ENCODE peak calls at places on chromosomes 16 and 17, in seven cellular contexts. W is hepatocyte, N is Karpas-422, Z is AG09309, A is aorta, M is PC-3, P is AG10803. L is an unnamed sample.

GRCh38 chr16:88753191-88753590 is 31.8 kb downstream of the PIEZO1 start:
- DNase-seq in W (no peak), N (no peak), Z (no peak), A (no peak), M (no peak), P (no peak), L (no peak)

GRCh38 chr17:7687072-7687907 is at the start of gene TP53:
- DNase-seq in W (peak), N (peak), Z (peak), A (peak), M (peak), P (peak), L (peak)

GRCh38 chr17:45135978-45136791 is 698 bp downstream of the ACBD4 start:
- DNase-seq in W (no peak), N (no peak), Z (no peak), A (peak), M (no peak), P (no peak), L (no peak)

GRCh38 chr17:1399366-1399678 is 700 bp downstream of the YWHAE start:
- DNase-seq in W (peak), N (no peak), Z (no peak), A (peak), M (no peak), P (no peak), L (no peak)

GRCh38 chr17:28727727-28728363 is 743 bp upstream of the NEK8 start:
- DNase-seq in W (peak), N (peak), Z (no peak), A (no peak), M (peak), P (no peak), L (peak)

GRCh38 chr17:81523139-81524062 is 4.8 kb upstream of the FSCN2 start:
- DNase-seq in W (peak), N (peak), Z (peak), A (peak), M (peak), P (peak), L (peak)

GRCh38 chr17:70037498-70037897 is 37.5 kb upstream of the KCNJ16 start:
- DNase-seq in W (no peak), N (no peak), Z (no peak), A (no peak), M (no peak), P (no peak), L (no peak)

GRCh38 chr17:75077490-75078096 is 10.2 kb upstream of the SLC16A5 start:
- DNase-seq in W (peak), N (peak), Z (no peak), A (peak), M (no peak), P (peak), L (no peak)

GRCh38 chr17:59434429-59434828 is 103.0 kb downstream of the YPEL2 start:
- DNase-seq in W (no peak), N (no peak), Z (no peak), A (no peak), M (no peak), P (no peak), L (no peak)
- H3K4me3 ChIP-seq in W (no peak), N (no peak), Z (no peak), A (no peak), M (no peak), P (no peak), L (no peak)

GRCh38 chr17:6305613-6306360 is 129.1 kb downstream of the AIPL1 start:
- DNase-seq in W (no peak), N (no peak), Z (no peak), A (no peak), M (no peak), P (no peak), L (no peak)

GRCh38 chr17:6299275-6299674 is 135.6 kb downstream of the AIPL1 start:
- DNase-seq in W (no peak), N (no peak), Z (no peak), A (no peak), M (peak), P (no peak), L (no peak)

GRCh38 chr17:6303664-6304063 is 131.3 kb downstream of the AIPL1 start:
- DNase-seq in W (peak), N (peak), Z (no peak), A (no peak), M (peak), P (peak), L (peak)

GRCh38 chr17:6306820-6307219 is 128.1 kb downstream of the AIPL1 start:
- DNase-seq in W (no peak), N (no peak), Z (no peak), A (no peak), M (peak), P (no peak), L (no peak)

DNA sequence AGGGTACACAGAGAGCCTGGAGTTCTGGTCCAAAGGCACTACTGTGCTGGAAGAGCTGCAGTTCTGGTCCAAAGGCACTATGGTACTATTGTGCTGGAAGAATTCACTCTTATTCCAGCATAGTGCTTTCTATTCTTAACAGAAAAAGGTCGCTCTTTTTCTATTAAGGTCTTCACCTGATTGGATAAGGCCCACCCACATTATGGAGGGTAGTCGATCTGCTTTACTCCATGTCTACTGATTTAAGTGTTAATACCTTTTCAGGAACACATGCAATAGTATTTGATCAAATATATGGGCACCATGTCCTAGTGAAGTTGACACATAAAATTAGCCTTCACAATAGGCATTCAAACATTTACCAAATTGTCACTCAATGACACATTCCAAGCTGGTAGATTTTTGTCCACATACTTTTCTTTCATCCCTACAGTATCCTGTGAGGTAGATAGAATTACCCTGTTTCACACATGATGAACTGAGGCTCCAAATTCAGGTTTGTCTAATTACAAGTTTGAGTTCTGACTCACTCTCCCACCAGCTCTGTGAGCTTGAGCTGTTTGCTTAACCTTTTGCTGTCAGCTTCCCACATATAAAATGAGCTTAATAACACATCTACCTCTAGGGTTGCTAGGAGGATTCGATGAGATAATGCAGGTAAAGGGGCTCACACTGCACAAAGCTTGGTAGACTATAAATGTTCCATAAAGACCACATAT is 129.9 kb downstream of the AIPL1 start:
- DNase-seq in W (no peak), N (no peak), Z (no peak), A (no peak), M (peak), P (no peak), L (no peak)
- H3K4me3 ChIP-seq in W (no peak), N (no peak), Z (no peak), A (no peak), M (no peak), P (no peak), L (no peak)

GRCh38 chr17:16569358-16569712 is 331 bp upstream of the ZNF287 start:
- DNase-seq in W (no peak), N (no peak), Z (no peak), A (no peak), M (no peak), P (no peak), L (no peak)
- H3K4me3 ChIP-seq in W (no peak), N (peak), Z (peak), A (no peak), M (peak), P (peak), L (peak)

DNA sequence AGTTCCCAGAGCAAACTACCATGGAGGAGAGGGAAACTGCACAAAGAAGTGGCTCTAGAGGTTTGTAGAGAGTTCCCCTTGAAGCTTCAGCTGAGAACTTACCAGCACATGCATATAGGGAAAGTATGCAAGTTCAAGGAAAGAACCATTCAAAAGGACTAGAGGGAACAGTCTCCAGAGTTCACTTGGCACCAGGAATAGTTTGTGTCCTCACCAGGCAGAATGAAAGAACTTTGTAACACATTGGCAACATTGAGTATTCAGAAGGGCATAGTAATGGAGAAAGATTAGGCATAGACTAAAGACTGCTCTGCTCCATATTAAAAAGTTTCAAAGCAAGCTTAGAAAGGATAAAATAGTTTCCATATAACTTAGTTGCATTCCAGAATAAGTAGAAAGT is 155.4 kb upstream of the TOM1L1 start:
- DNase-seq in W (no peak), N (no peak), Z (no peak), A (no peak), M (no peak), P (no peak), L (no peak)
- H3K4me3 ChIP-seq in W (no peak), N (no peak), Z (no peak), A (no peak), M (no peak), P (no peak), L (no peak)

GRCh38 chr17:77375917-77376651 is 235.3 kb downstream of the SEC14L1 start:
- DNase-seq in W (peak), N (no peak), Z (no peak), A (no peak), M (no peak), P (peak), L (peak)
- H3K4me3 ChIP-seq in W (no peak), N (no peak), Z (no peak), A (no peak), M (no peak), P (peak), L (peak)

GRCh38 chr16:67844441-67844840 is 2.3 kb upstream of the NUTF2 start:
- DNase-seq in W (no peak), N (peak), Z (no peak), A (no peak), M (peak), P (peak), L (no peak)
- H3K4me3 ChIP-seq in W (no peak), N (peak), Z (no peak), A (no peak), M (peak), P (peak), L (no peak)

DNA sequence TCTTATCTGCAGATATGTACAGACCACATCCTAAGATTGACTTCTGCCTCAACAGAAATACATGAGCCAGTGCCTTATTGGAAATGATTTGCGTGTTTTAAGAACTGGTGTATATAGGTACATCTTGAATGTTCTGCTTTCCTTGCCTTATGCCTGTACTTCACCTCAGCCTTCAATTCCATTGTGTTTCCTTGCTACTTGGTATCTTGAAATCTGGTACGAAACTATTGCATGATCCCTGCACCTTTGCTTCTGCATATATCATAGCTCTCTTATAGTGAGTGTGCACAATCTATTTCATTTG is 1.5 kb downstream of the ATF7IP2 start:
- DNase-seq in W (no peak), N (no peak), Z (no peak), A (no peak), M (no peak), P (no peak), L (no peak)
- H3K4me3 ChIP-seq in W (peak), N (peak), Z (no peak), A (no peak), M (peak), P (no peak), L (peak)

GRCh38 chr16:2720063-2720455 is at the start of gene PRSS27:
- DNase-seq in W (no peak), N (no peak), Z (no peak), A (no peak), M (no peak), P (no peak), L (no peak)
- H3K4me3 ChIP-seq in W (peak), N (peak), Z (peak), A (peak), M (peak), P (peak), L (peak)

GRCh38 chr17:42850964-42851363 is at the start of gene AOC3:
- DNase-seq in W (no peak), N (no peak), Z (no peak), A (peak), M (no peak), P (no peak), L (no peak)
- H3K4me3 ChIP-seq in W (no peak), N (no peak), Z (no peak), A (peak), M (no peak), P (no peak), L (no peak)

DNA sequence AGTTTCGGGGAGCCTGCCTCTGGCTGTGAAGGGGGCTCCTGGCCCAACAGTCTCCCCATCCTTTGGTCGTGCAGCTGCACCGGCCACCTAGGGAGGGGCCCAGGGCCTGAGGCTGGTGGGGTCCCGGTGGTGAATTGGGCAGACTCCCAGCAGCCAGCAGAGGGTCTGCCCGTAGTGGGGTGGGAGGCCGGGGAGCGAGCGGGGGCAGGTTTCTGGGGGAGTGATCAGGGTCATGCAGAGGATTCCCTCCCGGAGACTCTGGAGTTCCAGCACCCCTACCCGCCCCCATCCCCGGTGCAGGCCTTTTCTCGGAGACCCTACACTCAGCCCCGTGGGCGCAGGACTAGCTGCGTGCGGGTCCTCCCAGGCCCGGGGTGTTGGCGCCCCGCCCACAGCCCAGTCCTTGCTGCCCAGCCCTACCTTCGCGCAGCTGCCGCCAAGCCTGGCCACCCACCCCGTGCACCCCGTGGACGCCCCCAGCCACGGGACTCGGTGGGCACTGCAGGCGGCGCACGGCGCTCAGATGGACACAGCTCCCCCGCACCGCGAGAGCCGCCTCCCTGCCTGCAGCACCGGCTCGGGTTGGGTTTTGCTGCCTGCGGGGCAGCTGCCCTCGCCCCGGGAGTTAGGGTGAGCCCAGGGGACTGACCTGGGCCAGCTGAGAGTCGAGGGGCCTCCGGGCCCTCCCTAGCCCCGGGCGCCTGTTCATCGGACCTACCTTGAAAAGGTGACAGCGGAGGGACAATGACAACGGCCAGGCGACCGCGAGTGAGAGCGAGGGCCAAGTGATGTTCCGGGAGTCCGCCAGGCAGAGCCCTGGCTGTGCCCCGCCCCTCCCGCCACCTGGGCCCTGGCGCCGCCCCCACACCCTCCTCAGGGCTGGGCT is at the start of gene GNG13:
- DNase-seq in W (no peak), N (peak), Z (no peak), A (no peak), M (no peak), P (no peak), L (no peak)
- H3K4me3 ChIP-seq in W (no peak), N (peak), Z (no peak), A (no peak), M (peak), P (no peak), L (no peak)

L was measured in MG63.